ENCODE peak calls at places on chromosomes 13 and 19, in ten cellular contexts. O is brain microvascular endothelial cell, P is fibroblast of the aortic adventitia, F is AG04450, D is thoracic aorta, K is heart left ventricle, L is MM.1S, N is dorsolateral prefrontal cortex, T is choroid plexus epithelial cell, G is suprapubic skin. X is an unnamed sample.

GRCh38 chr19:27891411-27891810 is 1321.5 kb downstream of the UQCRFS1 start:
- DNase-seq in O (no peak), K (no peak), G (no peak), D (no peak), L (no peak), P (no peak), F (no peak), N (no peak), T (no peak), X (no peak)

GRCh38 chr13:49219647-49220034 is 497 bp upstream of the MLNR start:
- DNase-seq in P (peak), O (no peak), L (no peak), K (no peak), F (no peak), N (no peak), T (peak), D (no peak), G (no peak), X (no peak)

GRCh38 chr13:47708386-47708785 is 292.7 kb downstream of the SUCLA2 start:
- DNase-seq in T (peak), D (no peak), O (peak), L (no peak), F (no peak), K (no peak), P (peak), N (no peak), G (no peak), X (no peak)

GRCh38 chr13:112067121-112067741 is at the start of gene SOX1:
- DNase-seq in T (no peak), L (no peak), F (no peak), N (no peak), D (no peak), G (peak), P (no peak), K (no peak), O (no peak), X (no peak)

GRCh38 chr19:3603121-3603841 is 3.4 kb downstream of the TBXA2R start:
- DNase-seq in F (no peak), L (no peak), N (no peak), G (peak), O (no peak), P (no peak), T (no peak), K (no peak), D (no peak), X (no peak)

GRCh38 chr19:10115392-10116084 is 4.0 kb downstream of the P2RY11 start:
- DNase-seq in O (no peak), G (no peak), K (no peak), L (no peak), P (no peak), N (no peak), T (no peak), D (no peak), F (no peak), X (no peak)

GRCh38 chr13:86082116-86082515 is 282.9 kb upstream of the SLITRK6 start:
- DNase-seq in L (no peak), D (no peak), G (no peak), P (no peak), F (no peak), O (no peak), K (no peak), N (no peak), T (peak), X (no peak)

GRCh38 chr19:10105241-10106099 is 692 bp upstream of the PPAN start:
- DNase-seq in N (no peak), D (no peak), L (no peak), F (no peak), G (no peak), P (no peak), T (no peak), K (no peak), O (no peak), X (peak)

GRCh38 chr19:13902993-13903555 is 2.8 kb downstream of the BRME1 start:
- DNase-seq in L (peak), N (no peak), G (no peak), D (no peak), K (no peak), T (peak), P (no peak), O (no peak), F (no peak), X (no peak)

GRCh38 chr19:16830679-16831078 is 1.5 kb downstream of the SIN3B start:
- DNase-seq in O (peak), F (no peak), K (no peak), D (no peak), P (peak), L (no peak), T (peak), G (no peak), N (no peak), X (no peak)

GRCh38 chr13:39274926-39275325 is 236.7 kb downstream of the NHLRC3 start:
- DNase-seq in N (no peak), F (no peak), D (no peak), T (no peak), O (no peak), G (no peak), L (no peak), K (no peak), P (no peak), X (no peak)

GRCh38 chr13:105599477-105600037 is 935.9 kb downstream of the EFNB2 start:
- DNase-seq in O (no peak), N (no peak), G (no peak), T (no peak), D (no peak), F (no peak), P (peak), L (no peak), K (no peak), X (no peak)

GRCh38 chr13:41463823-41464602 is 6.7 kb downstream of the RGCC start:
- DNase-seq in G (no peak), F (no peak), D (no peak), N (no peak), K (no peak), T (no peak), O (no peak), P (no peak), L (no peak), X (no peak)

GRCh38 chr13:25241007-25241406 is 46.3 kb downstream of the MTMR6 start:
- DNase-seq in D (no peak), N (no peak), F (no peak), K (no peak), L (no peak), G (no peak), O (no peak), T (no peak), P (no peak), X (no peak)

GRCh38 chr13:100833427-100833826 is 158.8 kb upstream of the TMTC4 start:
- DNase-seq in G (no peak), L (no peak), P (no peak), T (no peak), F (no peak), K (no peak), O (no peak), N (no peak), D (no peak), X (no peak)

GRCh38 chr13:50334092-50334778 is 319.0 kb downstream of the KCNRG start:
- DNase-seq in P (no peak), N (no peak), K (no peak), L (no peak), D (no peak), G (no peak), F (no peak), O (no peak), T (no peak), X (no peak)

GRCh38 chr13:77697208-77698103 is at the start of gene SLAIN1:
- DNase-seq in L (peak), F (no peak), D (peak), K (peak), T (peak), O (peak), G (peak), P (no peak), N (peak), X (peak)

GRCh38 chr19:43407416-43408005 is 7.2 kb upstream of the TEX101 start:
- DNase-seq in G (no peak), K (no peak), L (no peak), T (no peak), F (no peak), P (no peak), N (no peak), D (no peak), O (no peak), X (no peak)

DNA sequence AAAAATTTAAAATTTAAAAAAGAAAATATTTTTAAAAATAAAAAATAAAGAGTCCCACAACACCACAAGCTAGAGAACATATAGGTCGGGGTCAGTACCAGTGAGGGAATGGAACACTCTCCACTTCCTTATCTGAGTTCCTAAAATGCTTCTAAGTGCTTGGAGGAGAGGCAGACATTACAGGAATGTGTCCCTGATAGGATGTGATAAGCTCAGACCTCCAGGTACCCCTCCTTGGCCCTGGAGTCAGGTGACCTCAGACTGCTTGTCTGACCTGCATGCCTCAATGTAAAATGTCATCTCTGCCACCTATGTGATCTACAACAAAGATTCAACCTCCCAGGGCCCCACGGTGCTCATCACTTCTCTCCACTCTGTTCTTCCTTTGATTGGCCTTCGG is 2.8 kb downstream of the ZNF814 start:
- DNase-seq in D (no peak), O (no peak), P (no peak), N (no peak), L (no peak), G (no peak), F (no peak), K (no peak), T (no peak), X (no peak)
- H3K4me3 ChIP-seq in D (no peak), O (no peak), P (no peak), N (no peak), L (no peak), G (no peak), F (no peak), K (no peak), T (no peak), X (no peak)

GRCh38 chr13:23087884-23088283 is 92.9 kb upstream of the SGCG start:
- DNase-seq in F (no peak), L (no peak), D (no peak), K (no peak), P (peak), T (peak), O (peak), G (no peak), N (no peak), X (no peak)
- TF ChIP-seq CTCF in F (peak), L (peak), D (no peak), K (peak), P (peak), T (peak), O (peak), G (peak), N (no peak), X (peak)

GRCh38 chr13:69459346-69459745 is 648.3 kb upstream of the ATXN8OS start:
- DNase-seq in G (no peak), L (no peak), D (no peak), F (no peak), N (no peak), T (no peak), O (no peak), P (no peak), K (no peak), X (no peak)

DNA sequence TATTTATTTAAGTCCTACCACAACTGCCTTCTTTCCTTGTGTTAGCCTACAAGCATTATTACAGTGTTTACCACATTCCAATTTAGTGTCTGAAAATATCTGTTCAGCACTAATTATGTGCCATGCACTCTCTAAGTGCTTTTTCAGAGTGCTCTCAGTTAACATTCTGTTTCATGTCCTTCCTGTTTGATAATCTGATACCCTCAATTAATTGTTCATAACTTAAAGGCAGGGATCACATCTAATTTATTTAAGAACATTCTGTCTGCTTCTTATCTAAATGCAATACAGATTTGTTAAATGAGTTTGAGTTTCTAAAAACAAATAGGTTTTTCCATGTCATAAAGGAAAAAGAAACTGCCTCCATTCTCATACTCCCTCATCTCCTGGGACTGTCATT is 649.6 kb upstream of the ATXN8OS start:
- DNase-seq in T (no peak), D (no peak), F (no peak), N (no peak), P (no peak), G (no peak), K (no peak), O (no peak), L (no peak), X (no peak)
- H3K4me3 ChIP-seq in T (no peak), D (no peak), F (no peak), N (no peak), P (no peak), G (no peak), K (no peak), O (no peak), L (no peak), X (no peak)

GRCh38 chr19:32750441-32751055 is 31.0 kb downstream of the TDRD12 start:
- DNase-seq in G (no peak), T (peak), L (no peak), D (no peak), K (no peak), F (no peak), P (no peak), N (no peak), O (no peak), X (no peak)

GRCh38 chr19:32751066-32751465 is 31.5 kb downstream of the TDRD12 start:
- DNase-seq in F (no peak), O (no peak), G (no peak), D (no peak), N (no peak), T (no peak), L (no peak), P (no peak), K (no peak), X (no peak)

GRCh38 chr19:32749361-32749760 is 29.8 kb downstream of the TDRD12 start:
- DNase-seq in L (no peak), P (no peak), G (no peak), N (no peak), D (no peak), K (no peak), T (no peak), F (no peak), O (no peak), X (no peak)

GRCh38 chr19:32748948-32749347 is 29.4 kb downstream of the TDRD12 start:
- DNase-seq in N (no peak), D (no peak), L (no peak), O (no peak), F (no peak), P (no peak), T (no peak), G (no peak), K (no peak), X (no peak)

DNA sequence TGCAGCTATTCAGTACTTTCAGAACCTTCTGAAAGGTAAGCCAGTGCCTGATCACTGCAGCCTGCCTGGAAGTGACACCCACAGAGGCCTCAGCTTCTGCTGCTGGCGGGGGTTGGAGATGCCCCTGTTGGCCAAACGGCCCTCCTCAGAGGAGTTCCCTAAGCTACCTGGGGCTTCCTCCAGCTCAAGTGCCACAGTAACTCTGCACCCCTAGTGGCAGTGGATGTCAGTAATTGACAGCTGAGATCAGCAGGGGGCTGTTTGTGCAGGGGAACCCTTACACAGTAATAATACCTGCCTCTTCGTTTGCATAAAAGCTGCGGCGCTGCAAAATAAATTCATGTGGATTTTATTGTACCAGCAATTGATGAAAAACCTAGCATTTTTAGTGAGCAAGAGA is 28.9 kb downstream of the TDRD12 start:
- DNase-seq in F (no peak), K (no peak), T (no peak), D (no peak), O (no peak), P (no peak), N (no peak), G (no peak), L (no peak), X (peak)
- TF ChIP-seq CTCF in F (no peak), K (no peak), T (no peak), D (no peak), O (peak), P (no peak), N (no peak), G (no peak), L (peak), X (peak)

DNA sequence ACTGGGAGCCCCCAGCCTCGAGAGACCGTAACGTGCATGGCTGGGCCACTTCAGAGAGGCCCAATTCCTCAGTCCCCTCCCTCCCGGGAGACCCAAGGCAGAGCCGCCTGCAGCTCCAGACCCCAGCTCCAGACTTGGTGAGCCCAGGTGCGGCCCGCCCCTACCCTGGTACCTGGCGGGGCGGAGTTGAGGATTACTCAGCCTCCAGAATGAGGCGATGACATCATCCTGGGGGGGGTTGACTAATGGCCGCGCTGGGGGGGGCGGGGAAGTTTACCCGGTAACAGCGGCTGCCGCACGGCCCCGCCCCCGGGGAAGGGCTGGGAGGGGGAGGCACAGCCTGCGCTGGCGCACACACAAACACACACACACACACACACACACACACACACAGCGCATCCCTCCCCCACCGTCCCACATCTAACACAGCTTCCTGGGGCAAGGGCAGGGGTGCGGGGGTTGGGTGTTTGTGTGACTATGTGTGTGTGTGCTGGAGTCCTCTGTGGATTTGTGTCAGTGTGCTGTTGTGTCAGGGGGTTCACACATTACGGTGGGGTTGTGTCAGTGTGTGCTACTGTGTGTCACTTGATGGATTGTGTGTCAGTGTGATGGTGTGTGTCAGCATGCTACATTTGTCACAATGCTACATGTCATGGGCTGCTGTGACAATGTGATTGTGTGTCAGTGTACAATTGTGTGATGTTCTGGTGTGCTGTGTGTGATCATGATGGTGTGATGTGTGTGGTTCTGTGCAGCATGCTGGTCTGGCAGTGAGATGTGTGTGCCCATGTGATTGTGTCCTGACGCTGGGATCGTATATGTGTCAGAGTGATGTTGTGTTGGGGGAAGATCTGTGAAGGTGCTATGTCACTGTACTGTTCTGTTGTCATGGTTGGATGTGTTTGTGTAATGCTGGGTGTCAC is 10.3 kb upstream of the BBC3 start:
- DNase-seq in P (peak), F (no peak), T (peak), G (no peak), O (peak), D (peak), L (peak), N (peak), K (peak), X (no peak)
- H3K4me3 ChIP-seq in P (peak), F (peak), T (no peak), G (peak), O (peak), D (peak), L (peak), N (peak), K (no peak), X (no peak)

DNA sequence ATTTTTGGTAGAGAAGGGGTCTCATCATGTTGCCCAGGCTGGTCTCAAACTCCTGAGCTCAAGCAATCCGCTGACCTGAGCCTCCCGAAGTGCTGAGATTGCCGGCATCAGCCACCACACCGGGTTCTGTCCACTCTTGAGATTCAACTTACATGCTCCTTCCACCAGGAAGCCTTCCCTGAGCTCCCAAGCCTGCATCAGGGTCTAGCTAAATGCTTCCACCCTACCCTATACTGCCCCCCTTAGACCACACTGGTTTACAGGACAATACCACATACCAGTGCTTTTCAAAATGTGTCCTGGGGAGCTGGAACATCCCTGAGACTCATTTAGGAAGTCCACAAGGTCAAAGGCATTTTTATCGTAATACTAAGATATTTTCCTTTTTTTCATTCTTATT is 15.1 kb upstream of the CACNG8 start:
- DNase-seq in T (no peak), N (no peak), G (no peak), K (no peak), O (no peak), P (no peak), F (no peak), D (no peak), L (no peak), X (no peak)
- TF ChIP-seq CTCF in T (peak), N (no peak), G (no peak), K (no peak), O (peak), P (peak), F (peak), D (no peak), L (no peak), X (no peak)

GRCh38 chr19:35142531-35143230 is 374 bp upstream of the FXYD7 start:
- DNase-seq in P (no peak), F (no peak), O (no peak), T (peak), D (no peak), L (peak), K (peak), G (no peak), N (no peak), X (no peak)
- H3K4me3 ChIP-seq in P (no peak), F (no peak), O (no peak), T (no peak), D (peak), L (peak), K (no peak), G (peak), N (peak), X (no peak)

GRCh38 chr19:48102870-48103751 is 7.5 kb downstream of the PLA2G4C start:
- DNase-seq in D (no peak), K (no peak), L (peak), P (peak), N (no peak), T (peak), F (no peak), G (no peak), O (peak), X (no peak)
- TF ChIP-seq CTCF in D (peak), K (peak), L (peak), P (peak), N (peak), T (peak), F (peak), G (peak), O (peak), X (peak)

GRCh38 chr19:1450735-1451669 is 1.1 kb downstream of the APC2 start:
- DNase-seq in T (no peak), P (no peak), F (no peak), N (peak), G (no peak), L (no peak), O (no peak), K (no peak), D (no peak), X (no peak)
- H3K4me3 ChIP-seq in T (no peak), P (no peak), F (no peak), N (peak), G (no peak), L (no peak), O (no peak), K (no peak), D (no peak), X (no peak)